ENCODE peak calls at places on chromosomes 6 and 20, in five cellular contexts. D is ovary, A is sigmoid colon, T is upper lobe of right lung, V is pancreas. B is an unnamed sample.

GRCh38 chr6:25706314-25707014 is 48.1 kb upstream of the SLC17A4 start:
- DNase-seq in T (peak), A (no peak), D (no peak), V (peak), B (no peak)

GRCh38 chr6:30163090-30163917 is at the start of gene TRIM15:
- DNase-seq in A (no peak), T (no peak), V (no peak), D (no peak), B (no peak)

GRCh38 chr6:149941583-149942460 is at the start of gene ULBP2:
- DNase-seq in A (peak), D (no peak), T (peak), V (peak), B (peak)

GRCh38 chr6:17354700-17355403 is 38.5 kb upstream of the CAP2 start:
- DNase-seq in A (no peak), T (no peak), D (no peak), V (no peak), B (no peak)

GRCh38 chr6:159463440-159463839 is 229.6 kb downstream of the SOD2 start:
- DNase-seq in D (no peak), A (no peak), V (no peak), T (no peak), B (no peak)

GRCh38 chr6:138271451-138271850 is 53.2 kb upstream of the PBOV1 start:
- DNase-seq in V (no peak), A (no peak), D (no peak), T (no peak), B (no peak)

GRCh38 chr20:37879003-37879599 is 23.8 kb upstream of the VSTM2L start:
- DNase-seq in T (no peak), D (no peak), V (no peak), A (no peak), B (no peak)

GRCh38 chr6:151239603-151240035 is at the start of gene AKAP12:
- DNase-seq in T (no peak), A (peak), V (no peak), D (peak), B (no peak)

GRCh38 chr20:57625181-57625958 is 5.1 kb upstream of the ZBP1 start:
- DNase-seq in T (no peak), V (no peak), A (no peak), D (no peak), B (no peak)

GRCh38 chr20:10414982-10415650 is 18.9 kb downstream of the MKKS start:
- DNase-seq in V (no peak), A (no peak), T (no peak), D (no peak), B (no peak)

GRCh38 chr6:132669690-132670291 is 10.8 kb upstream of the TAAR1 start:
- DNase-seq in T (no peak), V (no peak), A (no peak), D (no peak), B (no peak)

GRCh38 chr6:34243131-34243771 is 5.6 kb downstream of the SMIM29 start:
- DNase-seq in A (peak), V (no peak), T (peak), D (no peak), B (no peak)

GRCh38 chr6:139349464-139350020 is 24.9 kb downstream of the CITED2 start:
- DNase-seq in T (no peak), V (no peak), D (no peak), A (no peak), B (peak)

GRCh38 chr6:13615802-13616140 is 636 bp downstream of the NOL7 start:
- DNase-seq in D (peak), V (peak), A (peak), T (peak), B (no peak)

GRCh38 chr6:52491203-52492069 is 71.3 kb downstream of the EFHC1 start:
- DNase-seq in V (no peak), T (no peak), A (no peak), D (no peak), B (no peak)

GRCh38 chr20:41692479-41693135 is 74.4 kb upstream of the CHD6 start:
- DNase-seq in D (peak), A (peak), V (peak), T (peak), B (no peak)

GRCh38 chr6:146887447-146888077 is 288.8 kb downstream of the ADGB start:
- DNase-seq in A (no peak), T (no peak), V (no peak), D (no peak), B (no peak)

GRCh38 chr20:25058051-25058796 is at the start of gene ACSS1:
- DNase-seq in D (peak), A (peak), T (peak), V (peak), B (no peak)

GRCh38 chr6:101203664-101204063 is 189.8 kb upstream of the GRIK2 start:
- DNase-seq in A (no peak), T (no peak), V (no peak), D (no peak), B (no peak)

GRCh38 chr20:62985089-62985778 is 21.5 kb downstream of the BHLHE23 start:
- DNase-seq in T (no peak), A (no peak), D (no peak), V (no peak), B (no peak)

GRCh38 chr20:38109657-38110524 is 55.2 kb downstream of the TGM2 start:
- DNase-seq in V (no peak), T (no peak), D (no peak), A (peak), B (peak)

GRCh38 chr6:132962936-132963579 is 148.7 kb downstream of the RPS12 start:
- DNase-seq in D (peak), T (peak), A (no peak), V (peak), B (no peak)

GRCh38 chr6:12233693-12234551 is 56.2 kb upstream of the EDN1 start:
- DNase-seq in D (no peak), T (no peak), A (no peak), V (peak), B (no peak)

GRCh38 chr6:14383393-14384174 is 266.0 kb downstream of the CD83 start:
- DNase-seq in D (no peak), V (no peak), A (no peak), T (no peak), B (no peak)

GRCh38 chr6:34890526-34890910 is 1.5 kb downstream of the ANKS1A start:
- DNase-seq in D (no peak), A (no peak), V (no peak), T (no peak), B (no peak)

GRCh38 chr6:116051244-116051643 is 9.4 kb downstream of the FRK start:
- DNase-seq in A (no peak), D (no peak), T (no peak), V (no peak), B (no peak)

GRCh38 chr6:36427781-36428345 is 14.8 kb downstream of the PXT1 start:
- DNase-seq in A (no peak), T (no peak), D (no peak), V (no peak), B (no peak)

GRCh38 chr6:38973178-38974057 is 75.2 kb upstream of the GLP1R start:
- DNase-seq in D (no peak), A (no peak), T (no peak), V (peak), B (peak)

GRCh38 chr6:157760137-157760536 is 62.9 kb upstream of the SNX9 start:
- DNase-seq in V (no peak), T (no peak), A (no peak), D (no peak), B (no peak)

GRCh38 chr6:6834356-6835342 is 246.1 kb downstream of the LY86 start:
- DNase-seq in A (no peak), V (no peak), T (no peak), D (no peak), B (no peak)

GRCh38 chr6:149544646-149545257 is 1.1 kb downstream of the PPIL4 start:
- DNase-seq in V (no peak), T (no peak), A (no peak), D (no peak), B (no peak)

GRCh38 chr6:143427109-143427817 is 23.2 kb downstream of the ADAT2 start:
- DNase-seq in D (peak), T (peak), V (peak), A (peak), B (no peak)

GRCh38 chr20:46255440-46256104 is 52.7 kb downstream of the CDH22 start:
- DNase-seq in V (peak), A (peak), D (peak), T (peak), B (peak)

GRCh38 chr6:157767071-157767750 is 55.8 kb upstream of the SNX9 start:
- DNase-seq in A (no peak), V (no peak), T (no peak), D (no peak), B (no peak)

GRCh38 chr6:114144887-114145851 is 174.2 kb upstream of the HDAC2 start:
- DNase-seq in V (no peak), A (no peak), T (no peak), D (no peak), B (no peak)
- H3K27ac ChIP-seq in V (no peak), A (no peak), T (no peak), D (no peak), B (no peak)

GRCh38 chr6:168545428-168545827 is 104.4 kb downstream of the SMOC2 start:
- DNase-seq in V (no peak), D (no peak), A (no peak), T (no peak), B (no peak)
- H3K27ac ChIP-seq in V (no peak), D (peak), A (no peak), T (peak), B (no peak)

DNA sequence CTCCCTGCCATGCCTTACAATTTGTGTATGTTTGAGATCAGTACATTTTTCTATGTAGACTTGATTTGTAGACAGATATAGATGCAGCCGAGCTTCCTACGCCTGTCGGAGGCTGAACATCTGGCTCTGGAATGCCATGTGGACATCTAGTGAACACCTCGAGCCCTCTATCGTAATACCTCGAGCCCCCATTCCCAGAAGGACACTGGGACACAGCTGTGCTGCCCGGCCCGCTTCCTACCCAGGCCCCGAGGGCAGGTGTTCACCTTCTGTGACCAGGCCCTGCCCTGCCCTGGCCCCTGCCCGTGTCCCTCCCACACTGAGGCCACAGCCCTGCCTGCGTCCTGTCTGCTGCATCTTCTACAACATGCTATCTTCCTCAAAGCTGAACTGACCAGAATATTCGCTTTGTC is 12.9 kb downstream of the RPS6KA2 start:
- DNase-seq in D (no peak), A (no peak), T (no peak), V (no peak), B (no peak)
- H3K27ac ChIP-seq in D (no peak), A (no peak), T (peak), V (no peak), B (no peak)

DNA sequence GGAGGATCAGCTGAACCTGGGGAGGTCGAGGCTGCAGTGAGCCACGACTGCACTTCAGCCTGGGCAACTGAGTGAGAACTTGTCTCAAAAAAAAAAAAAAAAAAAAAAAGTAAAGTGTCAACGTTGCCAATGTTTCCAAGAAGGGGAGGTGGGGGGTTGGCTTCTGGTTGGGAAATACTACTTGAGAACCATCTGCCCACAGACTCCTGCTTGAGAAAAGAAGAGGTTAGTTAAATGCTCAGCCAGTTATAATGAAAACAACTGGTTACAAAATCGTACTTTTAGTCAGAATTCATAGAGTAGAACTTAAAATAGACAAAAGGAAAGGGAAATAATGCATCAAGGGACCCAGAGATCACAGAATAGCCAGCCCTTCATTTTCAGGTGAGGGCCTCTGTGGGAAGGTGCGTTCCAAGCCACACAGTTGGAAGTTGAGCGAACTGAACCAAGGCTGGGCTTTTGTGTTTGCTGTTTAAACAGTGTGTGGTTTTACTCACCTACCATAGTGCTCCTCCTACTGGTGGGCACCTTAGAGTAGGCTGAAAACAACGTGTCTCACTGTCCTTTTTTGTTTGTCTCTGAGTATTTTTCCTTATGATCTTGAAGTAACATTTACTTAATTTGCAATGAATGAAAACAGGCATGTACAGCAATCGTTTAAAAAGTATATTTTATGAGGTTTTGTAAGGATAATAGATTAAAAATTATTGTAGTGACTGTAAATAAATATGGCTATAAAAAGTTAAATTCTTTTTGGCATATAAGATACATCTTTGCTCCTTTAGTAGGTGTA is 200.7 kb downstream of the BCAS1 start:
- DNase-seq in V (peak), T (no peak), D (peak), A (peak), B (peak)
- H3K27ac ChIP-seq in V (peak), T (peak), D (peak), A (peak), B (peak)

GRCh38 chr20:33944914-33945313 is 48.8 kb upstream of the RALY start:
- DNase-seq in D (no peak), A (no peak), T (no peak), V (no peak), B (no peak)
- H3K27ac ChIP-seq in D (no peak), A (no peak), T (no peak), V (no peak), B (no peak)

GRCh38 chr6:117448732-117449131 is 23.0 kb upstream of the ROS1 start:
- DNase-seq in A (no peak), D (no peak), T (no peak), V (no peak), B (peak)
- H3K27ac ChIP-seq in A (no peak), D (no peak), T (no peak), V (no peak), B (peak)

GRCh38 chr20:49631074-49631716 is 63.3 kb upstream of the PTGIS start:
- DNase-seq in V (no peak), A (no peak), T (no peak), D (peak), B (no peak)
- H3K27ac ChIP-seq in V (no peak), A (peak), T (peak), D (peak), B (no peak)

GRCh38 chr6:22221211-22221610 is 75.6 kb downstream of the PRL start:
- DNase-seq in V (no peak), A (no peak), D (no peak), T (no peak), B (peak)
- H3K27ac ChIP-seq in V (no peak), A (no peak), D (no peak), T (no peak), B (peak)

GRCh38 chr20:4910951-4911350 is 90.4 kb downstream of the SLC23A2 start:
- DNase-seq in V (no peak), A (no peak), T (no peak), D (no peak), B (no peak)
- H3K27ac ChIP-seq in V (no peak), A (no peak), T (no peak), D (no peak), B (no peak)

GRCh38 chr6:117487831-117488230 is 5.4 kb downstream of the DCBLD1 start:
- DNase-seq in A (no peak), D (no peak), T (no peak), V (no peak), B (no peak)
- H3K27ac ChIP-seq in A (no peak), D (no peak), T (no peak), V (no peak), B (no peak)